ENCODE peak calls at places on chromosomes 6 and 20, in eight cellular contexts. One of them, this sample, is unnamed.

GRCh38 chr20:51360451-51361230 is 181.9 kb downstream of the NFATC2 start:
- DNase-seq in PC-9: peak; percentile 90
- DNase-seq in adrenal gland: no peak
- DNase-seq in sigmoid colon: peak; percentile 37
- DNase-seq in NT2/D1: no peak
- DNase-seq in H1: no peak
- DNase-seq in CD8-positive, alpha-beta T cell: no peak
- DNase-seq in pancreas: no peak
- DNase-seq in this sample: no peak

GRCh38 chr6:97473979-97474378 is 191.0 kb upstream of the MMS22L start:
- DNase-seq in PC-9: no peak
- DNase-seq in adrenal gland: no peak
- DNase-seq in sigmoid colon: no peak
- DNase-seq in NT2/D1: no peak
- DNase-seq in H1: no peak
- DNase-seq in CD8-positive, alpha-beta T cell: no peak
- DNase-seq in pancreas: no peak
- DNase-seq in this sample: no peak

GRCh38 chr6:118679293-118679692 is 27.9 kb upstream of the CEP85L start:
- DNase-seq in PC-9: peak; percentile 73
- DNase-seq in adrenal gland: no peak
- DNase-seq in sigmoid colon: no peak
- DNase-seq in NT2/D1: no peak
- DNase-seq in H1: no peak
- DNase-seq in CD8-positive, alpha-beta T cell: no peak
- DNase-seq in pancreas: no peak
- DNase-seq in this sample: no peak

GRCh38 chr6:12836009-12836408 is 119.4 kb downstream of the PHACTR1 start:
- DNase-seq in PC-9: no peak
- DNase-seq in adrenal gland: no peak
- DNase-seq in sigmoid colon: no peak
- DNase-seq in NT2/D1: no peak
- DNase-seq in H1: no peak
- DNase-seq in CD8-positive, alpha-beta T cell: no peak
- DNase-seq in pancreas: no peak
- DNase-seq in this sample: no peak

GRCh38 chr20:36847710-36848040 is 28.3 kb upstream of the TLDC2 start:
- DNase-seq in PC-9: no peak
- DNase-seq in adrenal gland: no peak
- DNase-seq in sigmoid colon: no peak
- DNase-seq in NT2/D1: no peak
- DNase-seq in H1: no peak
- DNase-seq in CD8-positive, alpha-beta T cell: no peak
- DNase-seq in pancreas: no peak
- DNase-seq in this sample: no peak

GRCh38 chr20:37868998-37869861 is 33.7 kb upstream of the VSTM2L start:
- DNase-seq in PC-9: no peak
- DNase-seq in adrenal gland: no peak
- DNase-seq in sigmoid colon: no peak
- DNase-seq in NT2/D1: peak; percentile 28
- DNase-seq in H1: peak; percentile 17
- DNase-seq in CD8-positive, alpha-beta T cell: no peak
- DNase-seq in pancreas: no peak
- DNase-seq in this sample: peak; percentile 75

GRCh38 chr20:63942250-63943006 is 13.8 kb downstream of the UCKL1 start:
- DNase-seq in PC-9: no peak
- DNase-seq in adrenal gland: peak; percentile 24
- DNase-seq in sigmoid colon: peak; percentile 65
- DNase-seq in NT2/D1: peak; percentile 62
- DNase-seq in H1: peak; percentile 78
- DNase-seq in CD8-positive, alpha-beta T cell: no peak
- DNase-seq in pancreas: peak; percentile 25
- DNase-seq in this sample: peak; percentile 24

GRCh38 chr20:18225652-18226051 is 62.7 kb upstream of the ZNF133 start:
- DNase-seq in PC-9: no peak
- DNase-seq in adrenal gland: no peak
- DNase-seq in sigmoid colon: no peak
- DNase-seq in NT2/D1: no peak
- DNase-seq in H1: no peak
- DNase-seq in CD8-positive, alpha-beta T cell: no peak
- DNase-seq in pancreas: no peak
- DNase-seq in this sample: no peak

GRCh38 chr20:19024296-19025035 is 188.0 kb upstream of the SLC24A3 start:
- DNase-seq in PC-9: no peak
- DNase-seq in adrenal gland: peak; percentile 16
- DNase-seq in sigmoid colon: no peak
- DNase-seq in NT2/D1: no peak
- DNase-seq in H1: no peak
- DNase-seq in CD8-positive, alpha-beta T cell: no peak
- DNase-seq in pancreas: no peak
- DNase-seq in this sample: no peak

GRCh38 chr20:32988008-32988407 is 16.2 kb downstream of the SUN5 start:
- DNase-seq in PC-9: no peak
- DNase-seq in adrenal gland: no peak
- DNase-seq in sigmoid colon: no peak
- DNase-seq in NT2/D1: no peak
- DNase-seq in H1: no peak
- DNase-seq in CD8-positive, alpha-beta T cell: no peak
- DNase-seq in pancreas: no peak
- DNase-seq in this sample: no peak

GRCh38 chr6:33040157-33040556 is 30.8 kb upstream of the HLA-DOA start:
- DNase-seq in PC-9: no peak
- DNase-seq in adrenal gland: no peak
- DNase-seq in sigmoid colon: no peak
- DNase-seq in NT2/D1: no peak
- DNase-seq in H1: no peak
- DNase-seq in CD8-positive, alpha-beta T cell: no peak
- DNase-seq in pancreas: no peak
- DNase-seq in this sample: no peak

GRCh38 chr6:148590881-148591280 is 155.9 kb upstream of the UST start:
- DNase-seq in PC-9: no peak
- DNase-seq in adrenal gland: no peak
- DNase-seq in sigmoid colon: no peak
- DNase-seq in NT2/D1: no peak
- DNase-seq in H1: no peak
- DNase-seq in CD8-positive, alpha-beta T cell: no peak
- DNase-seq in pancreas: no peak
- DNase-seq in this sample: no peak

GRCh38 chr6:3285049-3285639 is 26.4 kb downstream of the PSMG4 start:
- DNase-seq in PC-9: no peak
- DNase-seq in adrenal gland: no peak
- DNase-seq in sigmoid colon: peak; percentile 55
- DNase-seq in NT2/D1: no peak
- DNase-seq in H1: no peak
- DNase-seq in CD8-positive, alpha-beta T cell: no peak
- DNase-seq in pancreas: no peak
- DNase-seq in this sample: no peak

GRCh38 chr20:1266167-1266973 is at the start of gene SNPH:
- DNase-seq in PC-9: no peak
- DNase-seq in adrenal gland: peak; percentile 72
- DNase-seq in sigmoid colon: peak; percentile 91
- DNase-seq in NT2/D1: peak; percentile 47
- DNase-seq in H1: peak; percentile 47
- DNase-seq in CD8-positive, alpha-beta T cell: peak; percentile 83
- DNase-seq in pancreas: peak; percentile 58
- DNase-seq in this sample: peak; percentile 65

GRCh38 chr20:36177716-36178115 is 23.2 kb downstream of the EPB41L1 start:
- DNase-seq in PC-9: no peak
- DNase-seq in adrenal gland: no peak
- DNase-seq in sigmoid colon: no peak
- DNase-seq in NT2/D1: no peak
- DNase-seq in H1: no peak
- DNase-seq in CD8-positive, alpha-beta T cell: no peak
- DNase-seq in pancreas: no peak
- DNase-seq in this sample: no peak

GRCh38 chr20:52953020-52953419 is 19.1 kb upstream of the TSHZ2 start:
- DNase-seq in PC-9: no peak
- DNase-seq in adrenal gland: no peak
- DNase-seq in sigmoid colon: no peak
- DNase-seq in NT2/D1: no peak
- DNase-seq in H1: no peak
- DNase-seq in CD8-positive, alpha-beta T cell: no peak
- DNase-seq in pancreas: no peak
- DNase-seq in this sample: no peak

GRCh38 chr20:16759161-16759523 is 11.0 kb downstream of the OTOR start:
- DNase-seq in PC-9: no peak
- DNase-seq in adrenal gland: no peak
- DNase-seq in sigmoid colon: no peak
- DNase-seq in NT2/D1: no peak
- DNase-seq in H1: no peak
- DNase-seq in CD8-positive, alpha-beta T cell: no peak
- DNase-seq in pancreas: no peak
- DNase-seq in this sample: no peak

GRCh38 chr20:59629141-59630045 is 25.1 kb downstream of the PHACTR3 start:
- DNase-seq in PC-9: no peak
- DNase-seq in adrenal gland: no peak
- DNase-seq in sigmoid colon: peak; percentile 40
- DNase-seq in NT2/D1: no peak
- DNase-seq in H1: no peak
- DNase-seq in CD8-positive, alpha-beta T cell: no peak
- DNase-seq in pancreas: no peak
- DNase-seq in this sample: no peak

GRCh38 chr6:139327038-139327437 is 35.2 kb upstream of the TXLNB start:
- DNase-seq in PC-9: no peak
- DNase-seq in adrenal gland: no peak
- DNase-seq in sigmoid colon: no peak
- DNase-seq in NT2/D1: no peak
- DNase-seq in H1: no peak
- DNase-seq in CD8-positive, alpha-beta T cell: no peak
- DNase-seq in pancreas: no peak
- DNase-seq in this sample: no peak

GRCh38 chr20:22795897-22796296 is 211.5 kb upstream of the FOXA2 start:
- DNase-seq in PC-9: peak; percentile 92
- DNase-seq in adrenal gland: peak; percentile 66
- DNase-seq in sigmoid colon: peak; percentile 89
- DNase-seq in NT2/D1: no peak
- DNase-seq in H1: no peak
- DNase-seq in CD8-positive, alpha-beta T cell: no peak
- DNase-seq in pancreas: peak; percentile 47
- DNase-seq in this sample: no peak

GRCh38 chr20:38806855-38807655 is 1.6 kb downstream of the PPP1R16B start:
- DNase-seq in PC-9: no peak
- DNase-seq in adrenal gland: no peak
- DNase-seq in sigmoid colon: no peak
- DNase-seq in NT2/D1: no peak
- DNase-seq in H1: no peak
- DNase-seq in CD8-positive, alpha-beta T cell: peak; percentile 61
- DNase-seq in pancreas: no peak
- DNase-seq in this sample: no peak

GRCh38 chr6:160160450-160160849 is 38.8 kb downstream of the SLC22A1 start:
- DNase-seq in PC-9: peak; percentile 39
- DNase-seq in adrenal gland: no peak
- DNase-seq in sigmoid colon: no peak
- DNase-seq in NT2/D1: no peak
- DNase-seq in H1: no peak
- DNase-seq in CD8-positive, alpha-beta T cell: no peak
- DNase-seq in pancreas: no peak
- DNase-seq in this sample: no peak

GRCh38 chr6:160156842-160157241 is 35.2 kb downstream of the SLC22A1 start:
- DNase-seq in PC-9: no peak
- DNase-seq in adrenal gland: no peak
- DNase-seq in sigmoid colon: no peak
- DNase-seq in NT2/D1: no peak
- DNase-seq in H1: no peak
- DNase-seq in CD8-positive, alpha-beta T cell: no peak
- DNase-seq in pancreas: no peak
- DNase-seq in this sample: no peak

GRCh38 chr6:160154471-160154870 is 32.9 kb downstream of the SLC22A1 start:
- DNase-seq in PC-9: no peak
- DNase-seq in adrenal gland: no peak
- DNase-seq in sigmoid colon: no peak
- DNase-seq in NT2/D1: no peak
- DNase-seq in H1: no peak
- DNase-seq in CD8-positive, alpha-beta T cell: no peak
- DNase-seq in pancreas: no peak
- DNase-seq in this sample: no peak
- H3K27me3 ChIP-seq in PC-9: no peaks in the 10 kb centered on the region
- H3K27me3 ChIP-seq in adrenal gland: no peaks in the 10 kb centered on the region
- H3K27me3 ChIP-seq in sigmoid colon: no peaks in the 10 kb centered on the region
- H3K27me3 ChIP-seq in NT2/D1: no peaks in the 10 kb centered on the region
- H3K27me3 ChIP-seq in H1: no peaks in the 10 kb centered on the region
- H3K27me3 ChIP-seq in CD8-positive, alpha-beta T cell: no peaks in the 10 kb centered on the region
- H3K27me3 ChIP-seq in pancreas: no peaks in the 10 kb centered on the region
- H3K27me3 ChIP-seq in this sample: peaks cover 5% of the 10 kb centered on the region

DNA sequence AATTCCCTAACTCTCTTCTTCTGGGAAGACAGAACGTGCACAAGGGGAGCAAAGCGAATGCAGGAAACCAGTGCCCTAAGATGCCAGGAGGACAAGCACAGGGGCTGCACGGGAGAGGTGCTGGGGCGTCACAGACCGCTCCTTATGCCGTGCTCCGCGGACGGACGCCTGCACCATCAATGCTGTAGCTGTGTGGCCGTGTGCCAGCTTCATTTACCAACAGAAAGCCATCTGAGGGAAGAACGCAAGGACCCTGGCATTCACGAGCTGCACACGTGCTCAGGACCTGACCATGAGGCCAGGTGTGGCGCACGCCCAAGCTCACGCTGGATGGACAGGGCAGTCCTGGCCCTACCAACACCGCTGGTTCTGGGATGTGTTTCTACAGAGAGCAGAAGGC is 35.4 kb downstream of the WDR27 start:
- DNase-seq in PC-9: no peak
- DNase-seq in adrenal gland: no peak
- DNase-seq in sigmoid colon: no peak
- DNase-seq in NT2/D1: no peak
- DNase-seq in H1: no peak
- DNase-seq in CD8-positive, alpha-beta T cell: no peak
- DNase-seq in pancreas: no peak
- DNase-seq in this sample: no peak
- H3K36me3 ChIP-seq in PC-9: no peaks in the 10 kb centered on the region
- H3K36me3 ChIP-seq in adrenal gland: peaks cover under 1% of the 10 kb centered on the region
- H3K36me3 ChIP-seq in sigmoid colon: peaks cover 12% of the 10 kb centered on the region
- H3K36me3 ChIP-seq in NT2/D1: peaks cover 86% of the 10 kb centered on the region
- H3K36me3 ChIP-seq in H1: peaks cover 58% of the 10 kb centered on the region
- H3K36me3 ChIP-seq in CD8-positive, alpha-beta T cell: peaks cover 4% of the 10 kb centered on the region
- H3K36me3 ChIP-seq in pancreas: peaks cover 24% of the 10 kb centered on the region
- H3K36me3 ChIP-seq in this sample: peaks cover 23% of the 10 kb centered on the region

GRCh38 chr6:136613477-136613876 is 63.3 kb upstream of the MAP7 start:
- DNase-seq in PC-9: no peak
- DNase-seq in adrenal gland: no peak
- DNase-seq in sigmoid colon: no peak
- DNase-seq in NT2/D1: no peak
- DNase-seq in H1: no peak
- DNase-seq in CD8-positive, alpha-beta T cell: no peak
- DNase-seq in pancreas: no peak
- DNase-seq in this sample: peak; percentile 80
- H3K4me3 ChIP-seq in PC-9: no peak overlapping the region
- H3K4me3 ChIP-seq in adrenal gland: no peak overlapping the region
- H3K4me3 ChIP-seq in sigmoid colon: no peak overlapping the region
- H3K4me3 ChIP-seq in NT2/D1: no peak overlapping the region
- H3K4me3 ChIP-seq in H1: peak overlapping the region; percentile 24
- H3K4me3 ChIP-seq in CD8-positive, alpha-beta T cell: no peak overlapping the region
- H3K4me3 ChIP-seq in pancreas: no peak overlapping the region
- H3K4me3 ChIP-seq in this sample: no peak overlapping the region

DNA sequence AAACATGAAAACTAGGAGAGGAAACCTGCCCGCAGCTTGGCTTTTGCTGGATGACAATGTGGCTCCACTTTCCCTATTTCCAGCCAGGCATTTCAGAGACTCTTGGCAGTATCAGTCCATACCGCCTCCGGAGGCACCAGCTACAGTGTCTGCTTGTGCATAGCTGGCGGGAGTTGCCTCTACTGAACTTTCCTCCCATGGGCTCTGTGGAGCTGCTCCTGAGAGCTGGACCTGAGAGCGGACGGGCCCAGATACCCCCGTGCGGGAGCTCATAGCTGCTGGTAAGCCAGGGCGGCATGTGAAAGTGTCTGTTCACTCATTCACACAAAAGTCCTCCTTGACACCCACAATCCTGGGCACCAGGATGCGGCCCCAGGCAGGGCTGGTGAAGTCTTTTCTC is 130.3 kb upstream of the PMEPA1 start:
- DNase-seq in PC-9: no peak
- DNase-seq in adrenal gland: no peak
- DNase-seq in sigmoid colon: no peak
- DNase-seq in NT2/D1: no peak
- DNase-seq in H1: no peak
- DNase-seq in CD8-positive, alpha-beta T cell: peak; percentile 35
- DNase-seq in pancreas: no peak
- DNase-seq in this sample: no peak
- H3K27me3 ChIP-seq in PC-9: no peaks in the 10 kb centered on the region
- H3K27me3 ChIP-seq in adrenal gland: no peaks in the 10 kb centered on the region
- H3K27me3 ChIP-seq in sigmoid colon: no peaks in the 10 kb centered on the region
- H3K27me3 ChIP-seq in NT2/D1: peaks cover 7% of the 10 kb centered on the region
- H3K27me3 ChIP-seq in H1: peaks cover 2% of the 10 kb centered on the region
- H3K27me3 ChIP-seq in CD8-positive, alpha-beta T cell: no peaks in the 10 kb centered on the region
- H3K27me3 ChIP-seq in pancreas: no peaks in the 10 kb centered on the region
- H3K27me3 ChIP-seq in this sample: no peaks in the 10 kb centered on the region